ENCODE peak calls at places on chromosomes 2 and 18, in seven cellular contexts. X, W, F, P, K, R and S are unnamed samples.

GRCh38 chr2:85802337-85803103 is 48.7 kb downstream of the ATOH8 start:
- DNase-seq in W (no peak), F (peak), K (no peak), R (no peak), P (no peak), X (no peak), S (no peak)

GRCh38 chr2:237629739-237630138 is 2.4 kb downstream of the LRRFIP1 start:
- DNase-seq in R (no peak), W (no peak), P (no peak), X (no peak), F (peak), K (no peak), S (no peak)

GRCh38 chr18:22932885-22933205 is 283 bp upstream of the RBBP8 start:
- DNase-seq in P (no peak), R (no peak), F (no peak), X (no peak), W (no peak), K (no peak), S (no peak)

GRCh38 chr2:235713244-235713643 is 219.4 kb downstream of the AGAP1 start:
- DNase-seq in W (no peak), K (no peak), X (no peak), F (no peak), P (no peak), R (no peak), S (no peak)

GRCh38 chr2:135299656-135300244 is 231.3 kb downstream of the ZRANB3 start:
- DNase-seq in R (no peak), X (no peak), K (no peak), W (no peak), P (no peak), F (peak), S (no peak)

GRCh38 chr2:145815933-145816332 is 1296.0 kb upstream of the ZEB2 start:
- DNase-seq in R (no peak), F (no peak), X (no peak), P (no peak), W (no peak), K (no peak), S (no peak)

GRCh38 chr18:63119647-63120046 is 199.9 kb downstream of the BCL2 start:
- DNase-seq in P (no peak), W (peak), X (no peak), F (peak), R (peak), K (peak), S (peak)

GRCh38 chr2:5057895-5058294 is 634.3 kb upstream of the SOX11 start:
- DNase-seq in W (no peak), F (no peak), K (no peak), R (no peak), X (no peak), P (no peak), S (no peak)

GRCh38 chr2:67309281-67309680 is 87.9 kb upstream of the ETAA1 start:
- DNase-seq in P (no peak), W (no peak), F (peak), X (no peak), R (no peak), K (no peak), S (no peak)

GRCh38 chr2:85731606-85732005 is 22.2 kb upstream of the ATOH8 start:
- DNase-seq in K (no peak), W (no peak), X (no peak), R (no peak), F (no peak), P (no peak), S (no peak)

GRCh38 chr2:31083204-31083993 is 54.8 kb downstream of the GALNT14 start:
- DNase-seq in F (no peak), K (no peak), R (no peak), W (no peak), X (no peak), P (peak), S (no peak)

GRCh38 chr2:80001704-80002103 is 302.8 kb downstream of the LRRTM1 start:
- DNase-seq in X (no peak), P (no peak), W (no peak), K (no peak), R (no peak), F (no peak), S (no peak)

GRCh38 chr2:36731941-36732700 is 35.6 kb downstream of the VIT start:
- DNase-seq in R (no peak), K (no peak), P (no peak), X (no peak), W (no peak), F (no peak), S (no peak)

GRCh38 chr2:118150294-118150693 is 62.0 kb downstream of the INSIG2 start:
- DNase-seq in K (no peak), X (no peak), P (no peak), F (no peak), R (no peak), W (no peak), S (no peak)

GRCh38 chr2:97868986-97869721 is 126.6 kb downstream of the TMEM131 start:
- DNase-seq in P (no peak), R (peak), X (no peak), W (peak), K (peak), F (peak), S (peak)

GRCh38 chr2:239663364-239663924 is 262.6 kb upstream of the HDAC4 start:
- DNase-seq in P (no peak), K (no peak), X (no peak), R (no peak), W (no peak), F (no peak), S (no peak)

GRCh38 chr2:69652206-69652605 is 8.7 kb upstream of the AAK1 start:
- DNase-seq in P (no peak), K (no peak), X (no peak), F (peak), W (no peak), R (no peak), S (no peak)

GRCh38 chr2:157302492-157303099 is 23.0 kb downstream of the ERMN start:
- DNase-seq in P (no peak), F (peak), R (no peak), W (no peak), K (peak), X (peak), S (no peak)

GRCh38 chr2:1738646-1739302 is 5.5 kb downstream of the PXDN start:
- DNase-seq in R (no peak), W (peak), K (no peak), F (no peak), X (no peak), P (peak), S (peak)

GRCh38 chr2:69811018-69811417 is 18.4 kb upstream of the GMCL1 start:
- DNase-seq in F (no peak), R (no peak), P (no peak), K (no peak), W (no peak), X (no peak), S (no peak)

GRCh38 chr18:75090336-75090735 is 118.6 kb downstream of the PTGR3 start:
- DNase-seq in P (no peak), W (peak), R (no peak), F (no peak), X (no peak), K (no peak), S (no peak)

GRCh38 chr2:170196962-170197361 is 19.0 kb downstream of the MYO3B start:
- DNase-seq in R (no peak), F (no peak), K (no peak), X (no peak), W (no peak), P (no peak), S (no peak)

GRCh38 chr2:19649785-19650380 is 251.9 kb downstream of the TTC32 start:
- DNase-seq in R (no peak), W (no peak), X (no peak), P (no peak), F (peak), K (no peak), S (no peak)

GRCh38 chr2:43717323-43717722 is 41.1 kb upstream of the C1GALT1C1L start:
- DNase-seq in R (no peak), K (no peak), X (no peak), P (no peak), W (no peak), F (no peak), S (no peak)

GRCh38 chr2:70726947-70727725 is 40.9 kb downstream of the ADD2 start:
- DNase-seq in R (peak), K (no peak), X (no peak), W (no peak), F (no peak), P (no peak), S (no peak)

GRCh38 chr2:26671691-26672090 is 20.8 kb upstream of the KCNK3 start:
- DNase-seq in W (peak), K (no peak), R (no peak), X (no peak), P (no peak), F (no peak), S (no peak)

GRCh38 chr2:8998418-8998817 is 5.1 kb downstream of the MBOAT2 start:
- DNase-seq in P (no peak), W (no peak), R (no peak), K (peak), X (no peak), F (no peak), S (no peak)

GRCh38 chr18:23862071-23862470 is 152.5 kb upstream of the TTC39C start:
- DNase-seq in P (no peak), R (no peak), W (no peak), K (no peak), X (no peak), F (peak), S (no peak)

GRCh38 chr18:3874593-3874992 is 424.6 kb downstream of the TGIF1 start:
- DNase-seq in R (no peak), F (no peak), K (no peak), P (no peak), X (no peak), W (no peak), S (no peak)

GRCh38 chr18:11980148-11980554 is 1.2 kb upstream of the IMPA2 start:
- DNase-seq in F (no peak), P (no peak), W (no peak), K (no peak), X (no peak), R (no peak), S (no peak)

GRCh38 chr18:58221060-58221725 is 177.2 kb downstream of the NEDD4L start:
- DNase-seq in K (peak), R (peak), P (no peak), F (peak), X (peak), W (peak), S (peak)
- H3K9ac ChIP-seq in K (peak), R (no peak), P (peak), F (peak), X (peak), W (no peak), S (peak)

GRCh38 chr2:201118957-201119848 is 3.2 kb downstream of the CFLAR start:
- DNase-seq in R (no peak), P (no peak), X (peak), F (peak), K (peak), W (no peak), S (no peak)

GRCh38 chr2:201118121-201118956 is 2.4 kb downstream of the CFLAR start:
- DNase-seq in P (peak), F (peak), K (peak), X (peak), W (peak), R (peak), S (peak)

GRCh38 chr2:201126308-201127127 is 10.6 kb downstream of the CFLAR start:
- DNase-seq in K (peak), R (no peak), P (no peak), F (peak), W (peak), X (no peak), S (no peak)

GRCh38 chr2:201120500-201120899 is 4.5 kb downstream of the CFLAR start:
- DNase-seq in K (no peak), X (peak), W (no peak), F (no peak), R (no peak), P (no peak), S (no peak)

GRCh38 chr2:201122276-201122675 is 6.3 kb downstream of the CFLAR start:
- DNase-seq in F (no peak), X (peak), K (peak), W (no peak), R (no peak), P (no peak), S (no peak)
- H3K9ac ChIP-seq in F (peak), X (peak), K (no peak), W (no peak), R (no peak), P (no peak), S (no peak)

DNA sequence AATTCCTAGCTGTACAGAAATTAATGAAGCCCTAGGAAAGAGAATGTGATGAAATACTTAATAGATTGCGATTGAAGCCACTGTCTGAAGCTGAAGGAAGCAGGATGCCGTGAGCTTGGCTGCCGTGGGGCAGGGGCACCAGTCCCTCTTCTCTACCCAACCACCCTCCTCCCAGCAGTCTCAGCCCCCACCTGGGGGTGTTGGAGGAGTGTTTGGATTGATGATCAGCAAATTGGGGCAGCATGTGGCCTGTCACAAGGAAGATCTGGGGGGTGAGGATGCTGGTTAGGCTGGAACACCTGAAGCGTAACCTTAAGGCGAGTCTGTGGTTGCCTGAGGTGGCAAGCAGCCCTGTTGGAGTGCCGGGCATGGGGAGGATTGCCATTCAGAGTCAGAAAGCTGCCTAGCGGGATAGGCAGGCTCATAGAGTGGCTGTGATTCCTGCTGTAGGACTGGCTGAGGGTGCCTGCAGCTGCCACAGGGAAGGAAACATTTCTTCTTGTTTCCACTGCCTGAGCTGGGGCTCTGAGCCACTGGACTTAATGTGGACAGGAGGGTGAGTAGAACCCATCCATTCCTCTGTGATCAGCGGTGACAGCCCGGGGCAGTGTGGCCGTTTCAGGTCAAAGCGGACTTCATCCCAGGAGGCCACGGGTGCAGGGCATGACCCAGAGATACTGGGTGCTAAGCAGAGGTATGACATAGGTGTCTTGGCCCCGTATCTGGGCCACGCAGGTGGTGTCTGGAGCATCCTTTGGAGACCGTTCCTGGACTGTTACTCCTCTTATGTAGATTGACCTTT is 141.2 kb downstream of the SH3RF3 start:
- DNase-seq in K (no peak), P (no peak), W (no peak), F (no peak), X (no peak), R (no peak), S (no peak)
- H3K9ac ChIP-seq in K (no peak), P (no peak), W (no peak), F (no peak), X (no peak), R (no peak), S (no peak)

GRCh38 chr2:231671617-231672350 is 36.5 kb upstream of the PTMA start:
- DNase-seq in F (no peak), K (no peak), R (no peak), W (peak), X (peak), P (no peak), S (peak)
- H3K9ac ChIP-seq in F (no peak), K (peak), R (no peak), W (no peak), X (peak), P (peak), S (peak)

DNA sequence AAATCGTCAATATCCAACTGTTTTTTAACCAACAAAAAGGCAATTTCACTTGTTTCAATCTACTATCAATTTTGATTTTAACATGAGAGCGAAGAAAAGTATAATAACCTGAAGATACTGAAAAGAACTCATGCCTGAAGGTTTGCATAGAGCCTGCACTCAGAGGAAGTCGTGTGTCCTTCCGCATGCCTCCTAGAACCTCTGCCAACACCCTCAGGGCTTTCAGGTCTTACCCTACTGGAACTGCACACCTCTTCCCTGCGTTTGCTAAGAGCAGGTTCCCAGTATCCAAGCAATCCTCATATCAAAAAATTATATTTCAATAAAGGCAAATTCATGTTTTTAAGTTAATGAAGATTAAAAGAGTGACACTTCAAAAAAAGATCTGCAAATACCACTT is 74.7 kb downstream of the PIAS2 start:
- DNase-seq in W (no peak), P (no peak), R (no peak), K (no peak), X (no peak), F (no peak), S (no peak)
- H3K9ac ChIP-seq in W (no peak), P (no peak), R (no peak), K (no peak), X (no peak), F (no peak), S (no peak)

GRCh38 chr2:190320696-190321095 is 1.1 kb upstream of the HIBCH start:
- DNase-seq in R (no peak), F (no peak), X (no peak), P (no peak), W (no peak), K (peak), S (no peak)

GRCh38 chr2:190318931-190319556 is 582 bp downstream of the HIBCH start:
- DNase-seq in W (no peak), P (no peak), R (no peak), F (no peak), K (peak), X (peak), S (peak)

GRCh38 chr2:190315273-190315672 is 4.4 kb downstream of the HIBCH start:
- DNase-seq in P (no peak), F (no peak), W (no peak), K (no peak), R (no peak), X (no peak), S (no peak)

GRCh38 chr2:190319557-190320498 is at the start of gene HIBCH:
- DNase-seq in R (peak), K (peak), W (peak), F (peak), P (peak), X (peak), S (peak)

GRCh38 chr2:190318514-190318913 is 1.1 kb downstream of the HIBCH start:
- DNase-seq in X (no peak), R (no peak), K (no peak), F (peak), P (no peak), W (no peak), S (no peak)
- H3K9ac ChIP-seq in X (peak), R (no peak), K (peak), F (peak), P (peak), W (peak), S (peak)

GRCh38 chr2:226683926-226684562 is 115.6 kb downstream of the IRS1 start:
- DNase-seq in X (no peak), F (no peak), P (no peak), R (no peak), K (no peak), W (no peak), S (no peak)

GRCh38 chr2:226679389-226680057 is 120.1 kb downstream of the IRS1 start:
- DNase-seq in F (no peak), X (no peak), W (no peak), P (no peak), R (no peak), K (no peak), S (no peak)

GRCh38 chr2:226680674-226681073 is 118.9 kb downstream of the IRS1 start:
- DNase-seq in P (no peak), X (no peak), F (no peak), K (no peak), W (no peak), R (no peak), S (no peak)

GRCh38 chr2:226684563-226684959 is 115.1 kb downstream of the IRS1 start:
- DNase-seq in F (no peak), W (no peak), K (no peak), P (no peak), R (no peak), X (no peak), S (no peak)

GRCh38 chr2:226683196-226683595 is 116.4 kb downstream of the IRS1 start:
- DNase-seq in F (no peak), X (no peak), K (no peak), R (no peak), W (no peak), P (no peak), S (no peak)
- H3K9ac ChIP-seq in F (peak), X (no peak), K (no peak), R (no peak), W (no peak), P (no peak), S (no peak)

GRCh38 chr2:213281156-213281555 is 3.1 kb upstream of the SPAG16 start:
- DNase-seq in R (no peak), W (no peak), P (no peak), K (no peak), X (no peak), F (no peak), S (no peak)
- H3K9ac ChIP-seq in R (no peak), W (no peak), P (no peak), K (no peak), X (no peak), F (peak), S (no peak)

DNA sequence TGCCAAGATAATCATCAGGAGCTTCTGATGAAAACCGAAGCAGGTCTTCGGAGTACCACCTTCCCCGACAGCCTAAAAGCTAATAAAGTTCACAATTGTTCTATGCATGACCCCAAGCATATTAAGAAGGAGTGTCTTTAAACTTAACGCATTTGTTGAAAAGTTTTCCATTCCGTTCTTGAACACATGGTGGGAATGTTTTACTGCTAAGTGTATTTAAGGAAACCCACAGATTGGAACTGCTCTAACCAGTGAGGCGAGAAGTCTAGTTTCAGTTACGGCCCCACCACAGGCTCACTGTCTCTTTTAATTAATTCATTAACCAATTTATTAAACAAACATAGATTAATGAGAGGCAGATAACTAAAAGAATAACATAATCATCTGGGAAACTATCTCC is 152.4 kb downstream of the ANKRD44 start:
- DNase-seq in W (no peak), X (no peak), R (no peak), P (no peak), F (no peak), K (no peak), S (no peak)
- H3K9ac ChIP-seq in W (no peak), X (no peak), R (no peak), P (no peak), F (no peak), K (no peak), S (no peak)